ENCODE peak calls at places on chromosomes 4 and X, in five cellular contexts. One of them, this sample, is unnamed.
A peak's percentile ranks its signal among the peaks of the same experiment; 100 is the strongest.

GRCh38 chr4:182647901-182648300 is 269.3 kb downstream of the DCTD start:
- DNase-seq in AG04450: no peak
- DNase-seq in stomach: no peak
- DNase-seq in fibroblast of mammary gland: no peak
- DNase-seq in right atrium auricular region: no peak
- DNase-seq in this sample: no peak

GRCh38 chr4:157722146-157722545 is 450.7 kb downstream of the GASK1B start:
- DNase-seq in AG04450: no peak
- DNase-seq in stomach: no peak
- DNase-seq in fibroblast of mammary gland: no peak
- DNase-seq in right atrium auricular region: no peak
- DNase-seq in this sample: no peak

GRCh38 chrX:154507673-154508072 is 8.4 kb downstream of the FAM3A start:
- DNase-seq in AG04450: no peak
- DNase-seq in stomach: no peak
- DNase-seq in fibroblast of mammary gland: no peak
- DNase-seq in right atrium auricular region: no peak
- DNase-seq in this sample: no peak

GRCh38 chr4:176548571-176548970 is 228.8 kb downstream of the SPCS3 start:
- DNase-seq in AG04450: no peak
- DNase-seq in stomach: no peak
- DNase-seq in fibroblast of mammary gland: peak; percentile 75
- DNase-seq in right atrium auricular region: no peak
- DNase-seq in this sample: peak; percentile 77

GRCh38 chr4:113955411-113955810 is 24.0 kb downstream of the ARSJ start:
- DNase-seq in AG04450: no peak
- DNase-seq in stomach: no peak
- DNase-seq in fibroblast of mammary gland: no peak
- DNase-seq in right atrium auricular region: no peak
- DNase-seq in this sample: no peak

GRCh38 chrX:7270018-7270417 is 122.1 kb upstream of the PUDP start:
- DNase-seq in AG04450: no peak
- DNase-seq in stomach: no peak
- DNase-seq in fibroblast of mammary gland: peak; percentile 62
- DNase-seq in right atrium auricular region: no peak
- DNase-seq in this sample: peak; percentile 48

GRCh38 chrX:23742174-23742692 is 843 bp downstream of the ACOT9 start:
- DNase-seq in AG04450: no peak
- DNase-seq in stomach: peak; percentile 32
- DNase-seq in fibroblast of mammary gland: peak; percentile 64
- DNase-seq in right atrium auricular region: peak; percentile 61
- DNase-seq in this sample: peak; percentile 60

GRCh38 chrX:109774706-109775105 is 41.6 kb upstream of the ACSL4 start:
- DNase-seq in AG04450: peak; percentile 20
- DNase-seq in stomach: no peak
- DNase-seq in fibroblast of mammary gland: peak; percentile 90
- DNase-seq in right atrium auricular region: no peak
- DNase-seq in this sample: peak; percentile 67

GRCh38 chr4:132180020-132180427 is 969.1 kb upstream of the PCDH10 start:
- DNase-seq in AG04450: peak; percentile 26
- DNase-seq in stomach: no peak
- DNase-seq in fibroblast of mammary gland: peak; percentile 46
- DNase-seq in right atrium auricular region: no peak
- DNase-seq in this sample: peak; percentile 51

GRCh38 chr4:118682928-118683327 is 2.3 kb upstream of the METTL14 start:
- DNase-seq in AG04450: peak; percentile 1
- DNase-seq in stomach: no peak
- DNase-seq in fibroblast of mammary gland: peak; percentile 47
- DNase-seq in right atrium auricular region: no peak
- DNase-seq in this sample: peak; percentile 33

GRCh38 chr4:66052426-66052825 is 382.1 kb upstream of the EPHA5 start:
- DNase-seq in AG04450: no peak
- DNase-seq in stomach: no peak
- DNase-seq in fibroblast of mammary gland: peak; percentile 2
- DNase-seq in right atrium auricular region: no peak
- DNase-seq in this sample: no peak

GRCh38 chr4:151409470-151410313 is 716 bp downstream of the FHIP1A start:
- DNase-seq in AG04450: no peak
- DNase-seq in stomach: peak; percentile 49
- DNase-seq in fibroblast of mammary gland: peak; percentile 12
- DNase-seq in right atrium auricular region: no peak
- DNase-seq in this sample: no peak

GRCh38 chr4:4843651-4844291 is 15.7 kb upstream of the MSX1 start:
- DNase-seq in AG04450: no peak
- DNase-seq in stomach: no peak
- DNase-seq in fibroblast of mammary gland: no peak
- DNase-seq in right atrium auricular region: no peak
- DNase-seq in this sample: no peak

GRCh38 chr4:117137143-117137542 is 51.8 kb upstream of the TRAM1L1 start:
- DNase-seq in AG04450: peak; percentile 74
- DNase-seq in stomach: no peak
- DNase-seq in fibroblast of mammary gland: peak; percentile 78
- DNase-seq in right atrium auricular region: no peak
- DNase-seq in this sample: peak; percentile 85

GRCh38 chr4:119755599-119755998 is 127.0 kb upstream of the PDE5A start:
- DNase-seq in AG04450: no peak
- DNase-seq in stomach: no peak
- DNase-seq in fibroblast of mammary gland: no peak
- DNase-seq in right atrium auricular region: no peak
- DNase-seq in this sample: no peak

GRCh38 chr4:159267023-159267939 is 164.4 kb downstream of the RAPGEF2 start:
- DNase-seq in AG04450: no peak
- DNase-seq in stomach: no peak
- DNase-seq in fibroblast of mammary gland: no peak
- DNase-seq in right atrium auricular region: no peak
- DNase-seq in this sample: peak; percentile 21

GRCh38 chrX:28391528-28391927 is 195.7 kb upstream of the IL1RAPL1 start:
- DNase-seq in AG04450: no peak
- DNase-seq in stomach: no peak
- DNase-seq in fibroblast of mammary gland: no peak
- DNase-seq in right atrium auricular region: no peak
- DNase-seq in this sample: no peak

GRCh38 chrX:81240701-81241100 is 38.8 kb downstream of the SH3BGRL start:
- DNase-seq in AG04450: no peak
- DNase-seq in stomach: no peak
- DNase-seq in fibroblast of mammary gland: no peak
- DNase-seq in right atrium auricular region: no peak
- DNase-seq in this sample: no peak

GRCh38 chr4:175805863-175806262 is 6.2 kb downstream of the GPM6A start:
- DNase-seq in AG04450: no peak
- DNase-seq in stomach: no peak
- DNase-seq in fibroblast of mammary gland: no peak
- DNase-seq in right atrium auricular region: no peak
- DNase-seq in this sample: no peak

GRCh38 chr4:10006604-10007435 is 14.5 kb downstream of the SLC2A9 start:
- DNase-seq in AG04450: no peak
- DNase-seq in stomach: peak; percentile 77
- DNase-seq in fibroblast of mammary gland: peak; percentile 35
- DNase-seq in right atrium auricular region: no peak
- DNase-seq in this sample: no peak

GRCh38 chrX:139560221-139560620 is 29.7 kb downstream of the F9 start:
- DNase-seq in AG04450: no peak
- DNase-seq in stomach: no peak
- DNase-seq in fibroblast of mammary gland: peak; percentile 17
- DNase-seq in right atrium auricular region: no peak
- DNase-seq in this sample: no peak

GRCh38 chr4:5992171-5993062 is 25.8 kb downstream of the C4orf50 start:
- DNase-seq in AG04450: no peak
- DNase-seq in stomach: no peak
- DNase-seq in fibroblast of mammary gland: no peak
- DNase-seq in right atrium auricular region: no peak
- DNase-seq in this sample: no peak

GRCh38 chr4:40722576-40723161 is 27.1 kb upstream of the NSUN7 start:
- DNase-seq in AG04450: no peak
- DNase-seq in stomach: no peak
- DNase-seq in fibroblast of mammary gland: no peak
- DNase-seq in right atrium auricular region: no peak
- DNase-seq in this sample: no peak

GRCh38 chr4:18390655-18391369 is 369.3 kb upstream of the LCORL start:
- DNase-seq in AG04450: no peak
- DNase-seq in stomach: no peak
- DNase-seq in fibroblast of mammary gland: no peak
- DNase-seq in right atrium auricular region: no peak
- DNase-seq in this sample: no peak
- H3K4me3 ChIP-seq in AG04450: no peak overlapping the region
- H3K4me3 ChIP-seq in stomach: no peak overlapping the region
- H3K4me3 ChIP-seq in fibroblast of mammary gland: no peak overlapping the region
- H3K4me3 ChIP-seq in right atrium auricular region: no peak overlapping the region
- H3K4me3 ChIP-seq in this sample: no peak overlapping the region

GRCh38 chr4:15648600-15648999 is 6.6 kb downstream of the FBXL5 start:
- DNase-seq in AG04450: no peak
- DNase-seq in stomach: no peak
- DNase-seq in fibroblast of mammary gland: no peak
- DNase-seq in right atrium auricular region: no peak
- DNase-seq in this sample: no peak

GRCh38 chr4:15652191-15652590 is 3.0 kb downstream of the FBXL5 start:
- DNase-seq in AG04450: no peak
- DNase-seq in stomach: no peak
- DNase-seq in fibroblast of mammary gland: no peak
- DNase-seq in right atrium auricular region: no peak
- DNase-seq in this sample: no peak

GRCh38 chr4:15651682-15652081 is 3.5 kb downstream of the FBXL5 start:
- DNase-seq in AG04450: no peak
- DNase-seq in stomach: no peak
- DNase-seq in fibroblast of mammary gland: peak; percentile 2
- DNase-seq in right atrium auricular region: no peak
- DNase-seq in this sample: no peak

GRCh38 chr4:15653430-15653829 is 1.7 kb downstream of the FBXL5 start:
- DNase-seq in AG04450: no peak
- DNase-seq in stomach: no peak
- DNase-seq in fibroblast of mammary gland: no peak
- DNase-seq in right atrium auricular region: no peak
- DNase-seq in this sample: no peak

DNA sequence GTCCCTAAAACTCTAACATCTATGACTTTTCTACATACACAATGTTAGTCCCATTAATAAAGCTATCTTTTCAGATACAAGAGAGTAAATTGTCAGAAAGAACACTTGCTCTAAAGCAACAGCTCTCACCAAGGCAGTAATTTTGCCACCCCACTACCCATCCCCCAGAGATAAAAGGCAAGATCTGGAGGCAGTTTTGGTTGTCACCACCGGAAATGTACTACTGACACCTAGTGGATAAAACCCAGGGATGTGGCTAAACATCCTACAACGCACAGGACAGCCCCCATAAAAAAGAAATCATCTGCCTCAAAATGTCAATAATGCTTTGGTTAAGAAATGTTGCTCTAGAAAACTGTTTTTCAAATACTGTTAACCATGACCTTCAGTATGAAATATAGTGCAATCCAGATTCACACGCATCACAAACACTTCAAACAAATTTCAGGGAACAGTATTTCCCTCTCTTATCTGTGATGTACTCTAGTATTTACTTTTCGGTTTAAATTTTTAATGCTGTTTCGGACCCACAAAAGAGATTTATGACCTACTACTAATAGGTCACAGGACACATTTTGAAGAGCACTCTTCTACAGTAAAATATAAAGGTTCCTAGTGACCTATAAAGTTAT is 5.1 kb downstream of the FBXL5 start:
- DNase-seq in AG04450: no peak
- DNase-seq in stomach: no peak
- DNase-seq in fibroblast of mammary gland: peak; percentile 71
- DNase-seq in right atrium auricular region: no peak
- DNase-seq in this sample: peak; percentile 29
- TF ChIP-seq CTCF in AG04450: peak; percentile 67
- TF ChIP-seq CTCF in stomach: no peak
- TF ChIP-seq CTCF in fibroblast of mammary gland: peak; percentile 76
- TF ChIP-seq CTCF in right atrium auricular region: peak; percentile 50
- TF ChIP-seq CTCF in this sample: peak; percentile 56

GRCh38 chrX:155768036-155768769 is 112.9 kb upstream of the VAMP7 start:
- DNase-seq in AG04450: no peak
- DNase-seq in stomach: no peak
- DNase-seq in fibroblast of mammary gland: peak; percentile 69
- DNase-seq in right atrium auricular region: no peak
- DNase-seq in this sample: peak; percentile 72
- H3K4me3 ChIP-seq in AG04450: peak overlapping the region; percentile 54
- H3K4me3 ChIP-seq in stomach: peak overlapping the region; percentile 35
- H3K4me3 ChIP-seq in fibroblast of mammary gland: peak overlapping the region; percentile 66
- H3K4me3 ChIP-seq in right atrium auricular region: peak overlapping the region; percentile 48
- H3K4me3 ChIP-seq in this sample: peak overlapping the region; percentile 52

GRCh38 chrX:107716045-107716684 is 59.4 kb downstream of the TSC22D3 start:
- DNase-seq in AG04450: no peak
- DNase-seq in stomach: no peak
- DNase-seq in fibroblast of mammary gland: no peak
- DNase-seq in right atrium auricular region: no peak
- DNase-seq in this sample: no peak
- TF ChIP-seq CTCF in AG04450: no peak
- TF ChIP-seq CTCF in stomach: no peak
- TF ChIP-seq CTCF in fibroblast of mammary gland: no peak
- TF ChIP-seq CTCF in right atrium auricular region: no peak
- TF ChIP-seq CTCF in this sample: no peak

DNA sequence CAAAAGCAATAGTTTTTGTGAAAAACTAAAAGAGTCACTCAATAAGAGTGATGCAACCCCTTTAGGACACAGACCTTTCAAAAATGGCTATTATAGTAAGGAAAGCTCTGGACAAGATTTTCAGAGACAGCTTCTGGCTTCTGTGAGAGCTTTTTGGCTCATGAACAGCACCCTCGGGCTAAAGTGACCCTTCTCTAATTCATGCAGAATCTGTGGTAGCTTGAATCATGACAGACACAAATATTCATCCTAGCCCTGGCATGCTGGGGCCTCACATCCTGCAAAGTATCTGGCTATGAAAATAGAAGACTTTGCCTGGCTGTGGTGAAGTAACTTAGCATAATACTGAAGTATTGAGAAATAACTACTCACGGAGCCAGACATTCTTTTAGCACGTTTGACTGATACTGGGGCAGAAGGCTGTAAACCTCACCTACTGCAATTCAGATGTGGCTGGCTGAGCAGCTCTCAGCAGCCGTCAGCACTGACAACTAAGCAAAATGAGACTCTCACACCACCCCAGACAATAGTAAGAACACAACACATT is 327.3 kb downstream of the MAPK10 start:
- DNase-seq in AG04450: no peak
- DNase-seq in stomach: no peak
- DNase-seq in fibroblast of mammary gland: peak; percentile 88
- DNase-seq in right atrium auricular region: no peak
- DNase-seq in this sample: peak; percentile 85
- H3K4me3 ChIP-seq in AG04450: no peak overlapping the region
- H3K4me3 ChIP-seq in stomach: no peak overlapping the region
- H3K4me3 ChIP-seq in fibroblast of mammary gland: no peak overlapping the region
- H3K4me3 ChIP-seq in right atrium auricular region: no peak overlapping the region
- H3K4me3 ChIP-seq in this sample: no peak overlapping the region

DNA sequence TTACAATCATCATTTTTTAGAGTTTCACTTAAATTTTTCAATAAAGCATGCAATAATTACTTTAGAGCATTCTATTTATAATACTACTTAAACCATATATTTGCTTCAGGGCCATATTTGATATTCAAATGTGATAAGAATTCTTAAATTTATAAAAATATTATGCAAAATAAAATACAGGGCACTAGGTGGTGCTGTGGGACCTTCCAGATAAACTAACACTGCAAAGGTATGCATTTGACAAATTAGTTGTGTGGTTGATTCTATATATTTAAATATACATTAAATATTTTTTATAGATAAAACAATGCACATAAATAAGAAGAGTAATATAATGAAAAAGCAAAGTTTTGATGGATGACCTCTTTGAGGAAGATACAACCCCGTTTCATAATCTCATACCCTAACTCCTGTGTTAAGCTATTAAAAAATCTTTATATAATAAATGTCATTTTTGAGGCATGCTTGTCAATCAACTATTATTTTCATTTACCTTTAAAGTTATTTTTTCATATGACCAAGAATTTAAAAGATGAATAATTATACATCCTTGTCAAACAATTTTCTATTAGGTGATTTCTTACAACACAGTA is 128.4 kb downstream of the REELD1 start:
- DNase-seq in AG04450: no peak
- DNase-seq in stomach: no peak
- DNase-seq in fibroblast of mammary gland: peak; percentile 59
- DNase-seq in right atrium auricular region: no peak
- DNase-seq in this sample: no peak
- TF ChIP-seq CTCF in AG04450: peak; percentile 68
- TF ChIP-seq CTCF in stomach: no peak
- TF ChIP-seq CTCF in fibroblast of mammary gland: peak; percentile 57
- TF ChIP-seq CTCF in right atrium auricular region: peak; percentile 49
- TF ChIP-seq CTCF in this sample: peak; percentile 46

This sample was measured in foreskin fibroblast.